ENCODE peak calls at places on chromosomes 11 and 22, in seven cellular contexts. Y is brain microvascular endothelial cell; N is T-helper 2 cell; F is stimulated activated CD4-positive, alpha-beta T cell treated with anti-CD3 and anti-CD28 coated beads, Interleukin-1b, Interleukin-23, amount 100 ng/mL, for 1 hour; O is fibroblast of the aortic adventitia; G is cardiac septum; A is GM23338. I is an unnamed sample.

GRCh38 chr11:20113147-20113435 is 47.2 kb downstream of the DBX1 start:
- DNase-seq in Y (no peak), G (no peak), F (no peak), N (no peak), O (peak; percentile 32), A (no peak), I (no peak)

GRCh38 chr22:26981111-26981510 is 323.7 kb downstream of the MIAT start:
- DNase-seq in A (no peak), F (no peak), O (no peak), Y (no peak), N (no peak), G (no peak), I (no peak)

GRCh38 chr11:1109918-1110705 is 35.4 kb downstream of the MUC2 start:
- DNase-seq in F (no peak), Y (no peak), O (no peak), N (no peak), A (no peak), G (no peak), I (no peak)

GRCh38 chr11:15569626-15570025 is 454.9 kb downstream of the INSC start:
- DNase-seq in A (no peak), F (no peak), G (no peak), O (peak; percentile 2), N (no peak), Y (peak; percentile 3), I (no peak)

GRCh38 chr11:75160880-75161279 is 10.0 kb downstream of the SLCO2B1 start:
- DNase-seq in N (no peak), G (no peak), Y (no peak), O (no peak), F (no peak), A (no peak), I (no peak)

GRCh38 chr11:17277024-17277584 is 565 bp downstream of the NUCB2 start:
- DNase-seq in N (no peak), O (peak; percentile 62), F (no peak), Y (peak; percentile 17), G (no peak), A (peak; percentile 27), I (no peak)

GRCh38 chr11:47992959-47993820 is 12.8 kb downstream of the PTPRJ start:
- DNase-seq in A (no peak), F (no peak), G (peak; percentile 39), O (peak; percentile 77), Y (peak; percentile 87), N (no peak), I (no peak)

GRCh38 chr11:35089724-35090505 is 49.1 kb upstream of the CD44 start:
- DNase-seq in N (no peak), G (no peak), O (no peak), Y (no peak), A (no peak), F (no peak), I (no peak)

GRCh38 chr11:116882386-116882785 is 45.0 kb upstream of the APOA1 start:
- DNase-seq in F (no peak), G (no peak), N (no peak), A (no peak), Y (peak; percentile 40), O (peak; percentile 45), I (no peak)

GRCh38 chr11:65891180-65892136 is 985 bp downstream of the CCDC85B start:
- DNase-seq in N (no peak), Y (no peak), O (no peak), F (no peak), A (peak; percentile 83), G (peak; percentile 87), I (peak; percentile 91)

GRCh38 chr11:69636512-69636866 is 4.5 kb upstream of the CCND1 start:
- DNase-seq in G (peak; percentile 86), A (peak; percentile 93), N (no peak), O (peak; percentile 92), F (no peak), Y (peak; percentile 89), I (peak; percentile 91)

GRCh38 chr22:31128156-31128555 is 5.4 kb downstream of the INPP5J start:
- DNase-seq in Y (no peak), N (no peak), G (no peak), F (no peak), A (no peak), O (no peak), I (peak; percentile 23)

GRCh38 chr11:68324241-68324640 is 11.8 kb downstream of the LRP5 start:
- DNase-seq in Y (no peak), G (no peak), N (no peak), A (no peak), O (no peak), F (no peak), I (peak; percentile 36)

GRCh38 chr11:115784796-115785521 is 280.7 kb upstream of the CADM1 start:
- DNase-seq in G (peak; percentile 80), Y (no peak), A (no peak), O (no peak), F (no peak), N (no peak), I (no peak)

GRCh38 chr11:119126675-119127268 is 5.4 kb downstream of the HINFP start:
- DNase-seq in F (no peak), N (no peak), O (no peak), G (no peak), A (no peak), Y (no peak), I (no peak)

GRCh38 chr11:70627219-70627618 is 228.9 kb downstream of the CTTN start:
- DNase-seq in A (no peak), O (no peak), F (no peak), Y (no peak), G (no peak), N (no peak), I (no peak)

GRCh38 chr11:35362571-35362980 is 56.8 kb downstream of the SLC1A2 start:
- DNase-seq in G (no peak), F (no peak), O (peak; percentile 44), N (no peak), Y (no peak), A (peak; percentile 32), I (no peak)

GRCh38 chr22:25364281-25364680 is 144.8 kb downstream of the CRYBB2 start:
- DNase-seq in N (no peak), O (no peak), F (no peak), A (no peak), G (peak; percentile 53), Y (no peak), I (no peak)

GRCh38 chr11:2210366-2211112 is 38.9 kb upstream of the TH start:
- DNase-seq in N (no peak), F (no peak), O (no peak), G (peak; percentile 50), A (no peak), Y (no peak), I (peak; percentile 25)

GRCh38 chr11:13189561-13190435 is 87.8 kb upstream of the BMAL1 start:
- DNase-seq in A (no peak), G (no peak), Y (no peak), N (no peak), F (no peak), O (peak; percentile 93), I (no peak)

GRCh38 chr11:73288197-73288872 is 16.2 kb downstream of the P2RY6 start:
- DNase-seq in N (no peak), Y (no peak), A (no peak), O (no peak), F (no peak), G (no peak), I (no peak)

GRCh38 chr22:17791196-17791595 is 16.9 kb upstream of the BID start:
- DNase-seq in N (no peak), A (no peak), F (no peak), O (no peak), Y (no peak), G (no peak), I (no peak)

GRCh38 chr22:35725521-35725920 is 7.8 kb downstream of the APOL5 start:
- DNase-seq in Y (no peak), O (no peak), A (no peak), F (no peak), N (no peak), G (no peak), I (no peak)

GRCh38 chr11:120135838-120136237 is 2.1 kb downstream of the TRIM29 start:
- DNase-seq in O (no peak), F (no peak), G (peak; percentile 26), Y (no peak), A (no peak), N (no peak), I (no peak)

I was measured in H7.